ENCODE peak calls at places on chromosomes 13 and 19, in five cellular contexts. One of them, this sample, is unnamed.

GRCh38 chr19:48490980-48491792 is 20.4 kb downstream of the LMTK3 start:
- DNase-seq in NCI-H774: peak; percentile 60
- DNase-seq in stimulated activated CD8-positive, alpha-beta memory T cell treated with anti-CD3 and anti-CD28 coated beads, Interleukin-12 subunit alpha, Interleukin-12 subunit beta, amount 100 ng/mL, for 4 hours: peak; percentile 53
- DNase-seq in fibroblast of mammary gland: no peak
- DNase-seq in AG04450: no peak
- DNase-seq in this sample: no peak

GRCh38 chr13:40271931-40272775 is 394.3 kb downstream of the FOXO1 start:
- DNase-seq in stimulated activated CD8-positive, alpha-beta memory T cell treated with anti-CD3 and anti-CD28 coated beads, Interleukin-12 subunit alpha, Interleukin-12 subunit beta, amount 100 ng/mL, for 4 hours: peak; percentile 29
- DNase-seq in AG04450: no peak
- DNase-seq in NCI-H774: no peak
- DNase-seq in fibroblast of mammary gland: peak; percentile 86
- DNase-seq in this sample: peak; percentile 44

GRCh38 chr19:31450696-31451095 is 101.5 kb upstream of the TSHZ3 start:
- DNase-seq in NCI-H774: no peak
- DNase-seq in AG04450: no peak
- DNase-seq in fibroblast of mammary gland: no peak
- DNase-seq in stimulated activated CD8-positive, alpha-beta memory T cell treated with anti-CD3 and anti-CD28 coated beads, Interleukin-12 subunit alpha, Interleukin-12 subunit beta, amount 100 ng/mL, for 4 hours: no peak
- DNase-seq in this sample: no peak

GRCh38 chr13:36366023-36366422 is 19.8 kb upstream of the SPART start:
- DNase-seq in fibroblast of mammary gland: no peak
- DNase-seq in AG04450: no peak
- DNase-seq in NCI-H774: no peak
- DNase-seq in stimulated activated CD8-positive, alpha-beta memory T cell treated with anti-CD3 and anti-CD28 coated beads, Interleukin-12 subunit alpha, Interleukin-12 subunit beta, amount 100 ng/mL, for 4 hours: no peak
- DNase-seq in this sample: no peak

GRCh38 chr13:65260938-65261880 is 1968.9 kb downstream of the PCDH9 start:
- DNase-seq in NCI-H774: no peak
- DNase-seq in stimulated activated CD8-positive, alpha-beta memory T cell treated with anti-CD3 and anti-CD28 coated beads, Interleukin-12 subunit alpha, Interleukin-12 subunit beta, amount 100 ng/mL, for 4 hours: no peak
- DNase-seq in fibroblast of mammary gland: no peak
- DNase-seq in AG04450: no peak
- DNase-seq in this sample: no peak

GRCh38 chr13:60617863-60618733 is 221.1 kb downstream of the TDRD3 start:
- DNase-seq in stimulated activated CD8-positive, alpha-beta memory T cell treated with anti-CD3 and anti-CD28 coated beads, Interleukin-12 subunit alpha, Interleukin-12 subunit beta, amount 100 ng/mL, for 4 hours: no peak
- DNase-seq in AG04450: no peak
- DNase-seq in fibroblast of mammary gland: peak; percentile 54
- DNase-seq in NCI-H774: no peak
- DNase-seq in this sample: no peak

GRCh38 chr19:23509686-23510450 is 114.6 kb upstream of the ZNF91 start:
- DNase-seq in AG04450: no peak
- DNase-seq in stimulated activated CD8-positive, alpha-beta memory T cell treated with anti-CD3 and anti-CD28 coated beads, Interleukin-12 subunit alpha, Interleukin-12 subunit beta, amount 100 ng/mL, for 4 hours: no peak
- DNase-seq in fibroblast of mammary gland: no peak
- DNase-seq in NCI-H774: no peak
- DNase-seq in this sample: no peak

GRCh38 chr19:42284641-42285341 is 15.7 kb downstream of the CIC start:
- DNase-seq in AG04450: no peak
- DNase-seq in stimulated activated CD8-positive, alpha-beta memory T cell treated with anti-CD3 and anti-CD28 coated beads, Interleukin-12 subunit alpha, Interleukin-12 subunit beta, amount 100 ng/mL, for 4 hours: no peak
- DNase-seq in fibroblast of mammary gland: no peak
- DNase-seq in NCI-H774: no peak
- DNase-seq in this sample: peak; percentile 86

GRCh38 chr19:8611391-8611883 is 922 bp upstream of the ADAMTS10 start:
- DNase-seq in fibroblast of mammary gland: no peak
- DNase-seq in stimulated activated CD8-positive, alpha-beta memory T cell treated with anti-CD3 and anti-CD28 coated beads, Interleukin-12 subunit alpha, Interleukin-12 subunit beta, amount 100 ng/mL, for 4 hours: no peak
- DNase-seq in NCI-H774: no peak
- DNase-seq in AG04450: no peak
- DNase-seq in this sample: peak; percentile 71

GRCh38 chr19:17703823-17704463 is 15.3 kb upstream of the MAP1S start:
- DNase-seq in stimulated activated CD8-positive, alpha-beta memory T cell treated with anti-CD3 and anti-CD28 coated beads, Interleukin-12 subunit alpha, Interleukin-12 subunit beta, amount 100 ng/mL, for 4 hours: peak; percentile 33
- DNase-seq in NCI-H774: no peak
- DNase-seq in fibroblast of mammary gland: peak; percentile 60
- DNase-seq in AG04450: no peak
- DNase-seq in this sample: no peak

GRCh38 chr13:103351035-103351828 is 285.0 kb upstream of the SLC10A2 start:
- DNase-seq in fibroblast of mammary gland: peak; percentile 18
- DNase-seq in stimulated activated CD8-positive, alpha-beta memory T cell treated with anti-CD3 and anti-CD28 coated beads, Interleukin-12 subunit alpha, Interleukin-12 subunit beta, amount 100 ng/mL, for 4 hours: no peak
- DNase-seq in AG04450: no peak
- DNase-seq in NCI-H774: no peak
- DNase-seq in this sample: no peak

GRCh38 chr19:2291185-2291751 is 9.3 kb upstream of the PEAK3 start:
- DNase-seq in fibroblast of mammary gland: no peak
- DNase-seq in stimulated activated CD8-positive, alpha-beta memory T cell treated with anti-CD3 and anti-CD28 coated beads, Interleukin-12 subunit alpha, Interleukin-12 subunit beta, amount 100 ng/mL, for 4 hours: no peak
- DNase-seq in AG04450: no peak
- DNase-seq in NCI-H774: no peak
- DNase-seq in this sample: no peak

This sample was measured in left lung.